ENCODE peak calls at places on chromosomes 5 and 9, in nine cellular contexts. One of them, this sample, is unnamed.

GRCh38 chr9:88197016-88197415 is 58.7 kb upstream of the SPATA31C2 start:
- DNase-seq in stomach: no peak
- DNase-seq in tibial nerve: peak; percentile 43
- DNase-seq in gastrocnemius medialis: no peak
- DNase-seq in cardiac muscle cell: peak; percentile 83
- DNase-seq in heart left ventricle: no peak
- DNase-seq in fibroblast of lung: peak; percentile 74
- DNase-seq in ovary: no peak
- DNase-seq in endothelial cell of umbilical vein: no peak
- DNase-seq in this sample: no peak

GRCh38 chr5:179166171-179166885 is 106.2 kb downstream of the ZNF354C start:
- DNase-seq in stomach: no peak
- DNase-seq in tibial nerve: no peak
- DNase-seq in gastrocnemius medialis: no peak
- DNase-seq in cardiac muscle cell: no peak
- DNase-seq in heart left ventricle: no peak
- DNase-seq in fibroblast of lung: no peak
- DNase-seq in ovary: no peak
- DNase-seq in endothelial cell of umbilical vein: no peak
- DNase-seq in this sample: no peak

GRCh38 chr5:128632264-128632663 is 94.2 kb upstream of the FBN2 start:
- DNase-seq in stomach: no peak
- DNase-seq in tibial nerve: no peak
- DNase-seq in gastrocnemius medialis: no peak
- DNase-seq in cardiac muscle cell: peak; percentile 20
- DNase-seq in heart left ventricle: no peak
- DNase-seq in fibroblast of lung: no peak
- DNase-seq in ovary: no peak
- DNase-seq in endothelial cell of umbilical vein: peak; percentile 57
- DNase-seq in this sample: no peak

GRCh38 chr9:125886365-125886764 is 139.2 kb downstream of the PBX3 start:
- DNase-seq in stomach: no peak
- DNase-seq in tibial nerve: no peak
- DNase-seq in gastrocnemius medialis: no peak
- DNase-seq in cardiac muscle cell: no peak
- DNase-seq in heart left ventricle: no peak
- DNase-seq in fibroblast of lung: peak; percentile 28
- DNase-seq in ovary: no peak
- DNase-seq in endothelial cell of umbilical vein: no peak
- DNase-seq in this sample: no peak

GRCh38 chr9:123350590-123351310 is 5.2 kb upstream of the CRB2 start:
- DNase-seq in stomach: no peak
- DNase-seq in tibial nerve: no peak
- DNase-seq in gastrocnemius medialis: no peak
- DNase-seq in cardiac muscle cell: no peak
- DNase-seq in heart left ventricle: no peak
- DNase-seq in fibroblast of lung: no peak
- DNase-seq in ovary: no peak
- DNase-seq in endothelial cell of umbilical vein: no peak
- DNase-seq in this sample: no peak

GRCh38 chr5:93789173-93790070 is 48.0 kb upstream of the POU5F2 start:
- DNase-seq in stomach: no peak
- DNase-seq in tibial nerve: no peak
- DNase-seq in gastrocnemius medialis: no peak
- DNase-seq in cardiac muscle cell: peak; percentile 46
- DNase-seq in heart left ventricle: no peak
- DNase-seq in fibroblast of lung: peak; percentile 90
- DNase-seq in ovary: no peak
- DNase-seq in endothelial cell of umbilical vein: peak; percentile 56
- DNase-seq in this sample: no peak

GRCh38 chr9:132482196-132482813 is 72.3 kb downstream of the CFAP77 start:
- DNase-seq in stomach: no peak
- DNase-seq in tibial nerve: no peak
- DNase-seq in gastrocnemius medialis: no peak
- DNase-seq in cardiac muscle cell: no peak
- DNase-seq in heart left ventricle: no peak
- DNase-seq in fibroblast of lung: no peak
- DNase-seq in ovary: no peak
- DNase-seq in endothelial cell of umbilical vein: no peak
- DNase-seq in this sample: no peak

GRCh38 chr9:6864102-6864501 is 106.3 kb downstream of the KDM4C start:
- DNase-seq in stomach: no peak
- DNase-seq in tibial nerve: no peak
- DNase-seq in gastrocnemius medialis: no peak
- DNase-seq in cardiac muscle cell: no peak
- DNase-seq in heart left ventricle: no peak
- DNase-seq in fibroblast of lung: no peak
- DNase-seq in ovary: no peak
- DNase-seq in endothelial cell of umbilical vein: no peak
- DNase-seq in this sample: no peak

GRCh38 chr9:135346438-135347050 is 133.0 kb upstream of the PPP1R26 start:
- DNase-seq in stomach: no peak
- DNase-seq in tibial nerve: no peak
- DNase-seq in gastrocnemius medialis: no peak
- DNase-seq in cardiac muscle cell: no peak
- DNase-seq in heart left ventricle: no peak
- DNase-seq in fibroblast of lung: no peak
- DNase-seq in ovary: no peak
- DNase-seq in endothelial cell of umbilical vein: no peak
- DNase-seq in this sample: no peak

GRCh38 chr5:120818128-120818527 is 354.0 kb downstream of the PRR16 start:
- DNase-seq in stomach: no peak
- DNase-seq in tibial nerve: no peak
- DNase-seq in gastrocnemius medialis: no peak
- DNase-seq in cardiac muscle cell: no peak
- DNase-seq in heart left ventricle: no peak
- DNase-seq in fibroblast of lung: no peak
- DNase-seq in ovary: no peak
- DNase-seq in endothelial cell of umbilical vein: no peak
- DNase-seq in this sample: no peak

GRCh38 chr5:14265574-14265973 is 122.4 kb downstream of the TRIO start:
- DNase-seq in stomach: no peak
- DNase-seq in tibial nerve: no peak
- DNase-seq in gastrocnemius medialis: no peak
- DNase-seq in cardiac muscle cell: peak; percentile 61
- DNase-seq in heart left ventricle: no peak
- DNase-seq in fibroblast of lung: peak; percentile 63
- DNase-seq in ovary: no peak
- DNase-seq in endothelial cell of umbilical vein: peak; percentile 62
- DNase-seq in this sample: no peak

GRCh38 chr5:6633469-6634326 is 458 bp downstream of the SRD5A1 start:
- DNase-seq in stomach: no peak
- DNase-seq in tibial nerve: no peak
- DNase-seq in gastrocnemius medialis: no peak
- DNase-seq in cardiac muscle cell: peak; percentile 16
- DNase-seq in heart left ventricle: no peak
- DNase-seq in fibroblast of lung: peak; percentile 5
- DNase-seq in ovary: no peak
- DNase-seq in endothelial cell of umbilical vein: no peak
- DNase-seq in this sample: no peak

GRCh38 chr5:137273511-137273910 is 225.6 kb downstream of the SPOCK1 start:
- DNase-seq in stomach: no peak
- DNase-seq in tibial nerve: no peak
- DNase-seq in gastrocnemius medialis: no peak
- DNase-seq in cardiac muscle cell: no peak
- DNase-seq in heart left ventricle: no peak
- DNase-seq in fibroblast of lung: no peak
- DNase-seq in ovary: no peak
- DNase-seq in endothelial cell of umbilical vein: no peak
- DNase-seq in this sample: no peak

GRCh38 chr5:169027456-169028118 is 273.4 kb downstream of the SLIT3 start:
- DNase-seq in stomach: peak; percentile 73
- DNase-seq in tibial nerve: no peak
- DNase-seq in gastrocnemius medialis: no peak
- DNase-seq in cardiac muscle cell: peak; percentile 37
- DNase-seq in heart left ventricle: no peak
- DNase-seq in fibroblast of lung: no peak
- DNase-seq in ovary: no peak
- DNase-seq in endothelial cell of umbilical vein: peak; percentile 18
- DNase-seq in this sample: no peak

GRCh38 chr5:151141535-151141934 is 16.0 kb downstream of the ANXA6 start:
- DNase-seq in stomach: no peak
- DNase-seq in tibial nerve: no peak
- DNase-seq in gastrocnemius medialis: peak; percentile 73
- DNase-seq in cardiac muscle cell: no peak
- DNase-seq in heart left ventricle: peak; percentile 56
- DNase-seq in fibroblast of lung: no peak
- DNase-seq in ovary: peak; percentile 43
- DNase-seq in endothelial cell of umbilical vein: no peak
- DNase-seq in this sample: peak; percentile 36

GRCh38 chr9:37371565-37372464 is 50.7 kb upstream of the GRHPR start:
- DNase-seq in stomach: no peak
- DNase-seq in tibial nerve: no peak
- DNase-seq in gastrocnemius medialis: no peak
- DNase-seq in cardiac muscle cell: peak; percentile 81
- DNase-seq in heart left ventricle: no peak
- DNase-seq in fibroblast of lung: no peak
- DNase-seq in ovary: no peak
- DNase-seq in endothelial cell of umbilical vein: no peak
- DNase-seq in this sample: no peak

GRCh38 chr5:171891595-171891994 is 106.0 kb downstream of the SMIM23 start:
- DNase-seq in stomach: no peak
- DNase-seq in tibial nerve: no peak
- DNase-seq in gastrocnemius medialis: no peak
- DNase-seq in cardiac muscle cell: no peak
- DNase-seq in heart left ventricle: no peak
- DNase-seq in fibroblast of lung: no peak
- DNase-seq in ovary: no peak
- DNase-seq in endothelial cell of umbilical vein: no peak
- DNase-seq in this sample: no peak

GRCh38 chr5:171898379-171898778 is 108.1 kb downstream of the FBXW11 start:
- DNase-seq in stomach: no peak
- DNase-seq in tibial nerve: no peak
- DNase-seq in gastrocnemius medialis: no peak
- DNase-seq in cardiac muscle cell: no peak
- DNase-seq in heart left ventricle: no peak
- DNase-seq in fibroblast of lung: no peak
- DNase-seq in ovary: no peak
- DNase-seq in endothelial cell of umbilical vein: no peak
- DNase-seq in this sample: no peak

GRCh38 chr5:171893290-171893890 is 107.8 kb downstream of the SMIM23 start:
- DNase-seq in stomach: no peak
- DNase-seq in tibial nerve: no peak
- DNase-seq in gastrocnemius medialis: no peak
- DNase-seq in cardiac muscle cell: peak; percentile 55
- DNase-seq in heart left ventricle: no peak
- DNase-seq in fibroblast of lung: peak; percentile 68
- DNase-seq in ovary: no peak
- DNase-seq in endothelial cell of umbilical vein: no peak
- DNase-seq in this sample: no peak

GRCh38 chr5:171897231-171897630 is 109.2 kb downstream of the FBXW11 start:
- DNase-seq in stomach: no peak
- DNase-seq in tibial nerve: no peak
- DNase-seq in gastrocnemius medialis: no peak
- DNase-seq in cardiac muscle cell: no peak
- DNase-seq in heart left ventricle: no peak
- DNase-seq in fibroblast of lung: no peak
- DNase-seq in ovary: no peak
- DNase-seq in endothelial cell of umbilical vein: no peak
- DNase-seq in this sample: no peak

GRCh38 chr5:171895076-171895475 is 109.5 kb downstream of the SMIM23 start:
- DNase-seq in stomach: no peak
- DNase-seq in tibial nerve: no peak
- DNase-seq in gastrocnemius medialis: no peak
- DNase-seq in cardiac muscle cell: no peak
- DNase-seq in heart left ventricle: no peak
- DNase-seq in fibroblast of lung: peak; percentile 11
- DNase-seq in ovary: no peak
- DNase-seq in endothelial cell of umbilical vein: no peak
- DNase-seq in this sample: no peak
- H3K36me3 ChIP-seq in stomach: peaks cover 79% of the 10 kb centered on the region
- H3K36me3 ChIP-seq in tibial nerve: no peaks in the 10 kb centered on the region
- H3K36me3 ChIP-seq in gastrocnemius medialis: no peaks in the 10 kb centered on the region
- H3K36me3 ChIP-seq in cardiac muscle cell: no peaks in the 10 kb centered on the region
- H3K36me3 ChIP-seq in heart left ventricle: peaks cover 32% of the 10 kb centered on the region
- H3K36me3 ChIP-seq in fibroblast of lung: no peaks in the 10 kb centered on the region
- H3K36me3 ChIP-seq in ovary: no peaks in the 10 kb centered on the region
- H3K36me3 ChIP-seq in endothelial cell of umbilical vein: peaks cover 2% of the 10 kb centered on the region
- H3K36me3 ChIP-seq in this sample: peaks cover 17% of the 10 kb centered on the region

GRCh38 chr9:70998962-70999361 is 122.5 kb downstream of the TRPM3 start:
- DNase-seq in stomach: no peak
- DNase-seq in tibial nerve: no peak
- DNase-seq in gastrocnemius medialis: no peak
- DNase-seq in cardiac muscle cell: peak; percentile 9
- DNase-seq in heart left ventricle: no peak
- DNase-seq in fibroblast of lung: no peak
- DNase-seq in ovary: no peak
- DNase-seq in endothelial cell of umbilical vein: no peak
- DNase-seq in this sample: no peak
- TF ChIP-seq CTCF in stomach: no peak
- TF ChIP-seq CTCF in tibial nerve: no peak
- TF ChIP-seq CTCF in gastrocnemius medialis: no peak
- TF ChIP-seq CTCF in cardiac muscle cell: no peak
- TF ChIP-seq CTCF in heart left ventricle: no peak
- TF ChIP-seq CTCF in fibroblast of lung: no peak
- TF ChIP-seq CTCF in ovary: no peak
- TF ChIP-seq CTCF in endothelial cell of umbilical vein: no peak
- TF ChIP-seq CTCF in this sample: no peak

DNA sequence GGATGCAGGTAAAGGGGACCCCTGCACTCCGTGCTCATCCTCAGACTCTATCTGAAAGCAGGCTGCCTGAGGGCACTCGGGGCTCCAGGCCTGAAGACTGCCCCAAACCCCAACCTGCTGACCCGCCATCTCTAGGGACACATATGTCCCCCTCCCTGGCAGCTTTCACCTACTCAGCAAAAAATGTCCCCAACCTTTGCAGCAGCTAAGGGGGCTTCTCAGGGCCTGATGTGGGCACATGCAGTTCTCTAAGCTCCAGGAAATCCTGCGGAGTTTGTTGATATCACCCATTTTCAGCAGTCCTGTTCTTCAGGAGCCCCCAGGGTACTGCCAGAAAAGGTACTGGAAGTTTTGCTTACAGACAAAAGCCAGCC is 2.2 kb upstream of the DPH7 start:
- DNase-seq in stomach: no peak
- DNase-seq in tibial nerve: no peak
- DNase-seq in gastrocnemius medialis: no peak
- DNase-seq in cardiac muscle cell: no peak
- DNase-seq in heart left ventricle: no peak
- DNase-seq in fibroblast of lung: no peak
- DNase-seq in ovary: no peak
- DNase-seq in endothelial cell of umbilical vein: no peak
- DNase-seq in this sample: no peak
- H3K36me3 ChIP-seq in stomach: peaks cover 51% of the 10 kb centered on the region
- H3K36me3 ChIP-seq in tibial nerve: no peaks in the 10 kb centered on the region
- H3K36me3 ChIP-seq in gastrocnemius medialis: no peaks in the 10 kb centered on the region
- H3K36me3 ChIP-seq in cardiac muscle cell: peaks cover 8% of the 10 kb centered on the region
- H3K36me3 ChIP-seq in heart left ventricle: peaks cover 28% of the 10 kb centered on the region
- H3K36me3 ChIP-seq in fibroblast of lung: peaks cover 13% of the 10 kb centered on the region
- H3K36me3 ChIP-seq in ovary: no peaks in the 10 kb centered on the region
- H3K36me3 ChIP-seq in endothelial cell of umbilical vein: peaks cover 27% of the 10 kb centered on the region
- H3K36me3 ChIP-seq in this sample: peaks cover 34% of the 10 kb centered on the region

GRCh38 chr9:124771021-124771866 is at the start of gene NR6A1:
- DNase-seq in stomach: peak; percentile 98
- DNase-seq in tibial nerve: peak; percentile 93
- DNase-seq in gastrocnemius medialis: peak; percentile 94
- DNase-seq in cardiac muscle cell: peak; percentile 98
- DNase-seq in heart left ventricle: peak; percentile 96
- DNase-seq in fibroblast of lung: peak; percentile 96
- DNase-seq in ovary: peak; percentile 95
- DNase-seq in endothelial cell of umbilical vein: peak; percentile 96
- DNase-seq in this sample: peak; percentile 96
- TF ChIP-seq CTCF in stomach: peak; percentile 36
- TF ChIP-seq CTCF in tibial nerve: peak; percentile 43
- TF ChIP-seq CTCF in gastrocnemius medialis: peak; percentile 37
- TF ChIP-seq CTCF in cardiac muscle cell: no peak
- TF ChIP-seq CTCF in heart left ventricle: no peak
- TF ChIP-seq CTCF in fibroblast of lung: no peak
- TF ChIP-seq CTCF in ovary: peak; percentile 27
- TF ChIP-seq CTCF in endothelial cell of umbilical vein: peak; percentile 26
- TF ChIP-seq CTCF in this sample: peak; percentile 59